ENCODE peak calls at places on chromosome 11, in eight cellular contexts. F, M, U, K, G, L, A and P are unnamed samples.

GRCh38 chr11:130390071-130390758 is 38.2 kb downstream of the ADAMTS8 start:
- DNase-seq in F (peak), M (no peak), U (peak), K (peak), G (no peak), L (no peak), A (no peak), P (no peak)

GRCh38 chr11:56906683-56907148 is 82.0 kb upstream of the OR5AK2 start:
- DNase-seq in F (no peak), M (no peak), U (no peak), K (no peak), G (no peak), L (no peak), A (no peak), P (no peak)

GRCh38 chr11:119100246-119100959 is 1.2 kb downstream of the DPAGT1 start:
- DNase-seq in F (no peak), M (no peak), U (peak), K (peak), G (no peak), L (no peak), A (no peak), P (no peak)

GRCh38 chr11:73334244-73335203 is 26.4 kb downstream of the ARHGEF17 start:
- DNase-seq in F (peak), M (peak), U (peak), K (peak), G (peak), L (peak), A (no peak), P (no peak)

GRCh38 chr11:48109046-48109666 is 107.5 kb upstream of the OR4B1 start:
- DNase-seq in F (no peak), M (no peak), U (no peak), K (peak), G (no peak), L (peak), A (peak), P (no peak)

GRCh38 chr11:69598147-69598546 is 42.8 kb upstream of the CCND1 start:
- DNase-seq in F (no peak), M (no peak), U (no peak), K (no peak), G (no peak), L (no peak), A (no peak), P (no peak)

GRCh38 chr11:70854891-70855556 is 397.4 kb downstream of the SHANK2 start:
- DNase-seq in F (peak), M (no peak), U (no peak), K (no peak), G (no peak), L (no peak), A (no peak), P (no peak)

GRCh38 chr11:126375726-126376125 is 20.2 kb downstream of the ST3GAL4 start:
- DNase-seq in F (no peak), M (no peak), U (no peak), K (peak), G (no peak), L (no peak), A (no peak), P (no peak)

GRCh38 chr11:119094816-119095065 is 6.9 kb downstream of the DPAGT1 start:
- DNase-seq in F (peak), M (peak), U (peak), K (peak), G (peak), L (peak), A (peak), P (no peak)

GRCh38 chr11:46397526-46397925 is 6.0 kb upstream of the CHRM4 start:
- DNase-seq in F (no peak), M (no peak), U (no peak), K (no peak), G (no peak), L (no peak), A (no peak), P (no peak)

GRCh38 chr11:82818399-82819043 is 81.7 kb downstream of the PRCP start:
- DNase-seq in F (no peak), M (no peak), U (peak), K (no peak), G (no peak), L (no peak), A (no peak), P (no peak)

GRCh38 chr11:42251984-42252383 is 792.5 kb upstream of the LRRC4C start:
- DNase-seq in F (no peak), M (no peak), U (no peak), K (no peak), G (no peak), L (no peak), A (no peak), P (no peak)

GRCh38 chr11:69819541-69820070 is 390 bp upstream of the FGF3 start:
- DNase-seq in F (no peak), M (no peak), U (no peak), K (no peak), G (no peak), L (no peak), A (no peak), P (no peak)

GRCh38 chr11:33040127-33040861 is 922 bp downstream of the TCP11L1 start:
- DNase-seq in F (no peak), M (no peak), U (peak), K (no peak), G (no peak), L (peak), A (no peak), P (peak)

GRCh38 chr11:35343033-35343598 is 76.2 kb downstream of the SLC1A2 start:
- DNase-seq in F (no peak), M (no peak), U (no peak), K (no peak), G (no peak), L (peak), A (no peak), P (peak)

GRCh38 chr11:121352301-121352891 is 59.8 kb downstream of the SC5D start:
- DNase-seq in F (no peak), M (no peak), U (no peak), K (no peak), G (peak), L (no peak), A (no peak), P (no peak)

GRCh38 chr11:101576536-101576935 is 7.3 kb downstream of the TRPC6 start:
- DNase-seq in F (no peak), M (no peak), U (no peak), K (no peak), G (no peak), L (no peak), A (no peak), P (no peak)

GRCh38 chr11:110710520-110711381 is 1.5 kb downstream of the ARHGAP20 start:
- DNase-seq in F (peak), M (peak), U (peak), K (peak), G (peak), L (peak), A (no peak), P (no peak)

GRCh38 chr11:119845756-119846155 is 116.8 kb upstream of the NECTIN1 start:
- DNase-seq in F (no peak), M (no peak), U (no peak), K (no peak), G (no peak), L (no peak), A (no peak), P (no peak)

GRCh38 chr11:62801071-62801470 is 4.2 kb downstream of the NXF1 start:
- DNase-seq in F (no peak), M (no peak), U (no peak), K (no peak), G (no peak), L (no peak), A (no peak), P (no peak)

GRCh38 chr11:62805991-62806441 is 776 bp upstream of the NXF1 start:
- DNase-seq in F (no peak), M (no peak), U (no peak), K (peak), G (no peak), L (peak), A (no peak), P (peak)

GRCh38 chr11:62804310-62805043 is 763 bp downstream of the NXF1 start:
- DNase-seq in F (no peak), M (no peak), U (peak), K (peak), G (no peak), L (peak), A (no peak), P (no peak)

GRCh38 chr11:62806611-62807121 is 1.4 kb upstream of the NXF1 start:
- DNase-seq in F (peak), M (no peak), U (peak), K (peak), G (peak), L (no peak), A (no peak), P (no peak)

GRCh38 chr11:62805044-62805892 is at the start of gene NXF1:
- DNase-seq in F (peak), M (peak), U (peak), K (peak), G (peak), L (peak), A (peak), P (peak)
- TF ChIP-seq CTCF in F (no peak), M (no peak), U (peak), K (peak), G (peak), L (no peak), A (peak), P (peak)

DNA sequence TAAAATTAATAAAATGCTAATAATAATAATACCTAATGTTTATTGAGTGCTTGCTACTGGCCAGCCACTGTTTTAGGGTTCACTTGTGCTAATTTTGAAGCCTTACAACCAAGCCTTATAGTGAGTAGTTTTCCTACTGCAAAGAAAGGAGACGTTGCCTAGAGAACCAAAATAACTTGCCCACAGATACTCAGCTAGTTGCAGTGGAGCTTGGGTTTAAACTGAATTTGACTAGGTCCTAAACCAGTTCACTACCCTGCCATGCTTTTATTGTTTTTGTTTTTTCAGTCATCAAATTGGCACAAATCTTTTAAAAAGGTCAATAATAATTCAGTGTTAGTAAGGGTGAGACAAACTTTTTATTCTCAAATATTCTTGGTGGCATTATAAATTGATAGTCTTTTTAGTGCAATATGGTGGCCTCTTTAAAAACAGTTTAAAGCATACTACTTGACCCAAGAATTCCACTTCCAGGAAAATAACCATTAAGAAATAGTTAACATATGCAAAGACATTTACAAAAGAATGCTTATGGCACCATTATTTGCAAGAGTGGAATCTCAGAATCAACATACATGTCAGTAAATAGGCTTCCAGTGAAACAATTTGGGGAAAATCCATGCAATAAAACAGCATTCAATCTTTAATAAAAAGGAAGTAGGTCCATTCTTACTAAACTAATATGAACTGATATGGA is 90.2 kb downstream of the OPCML start:
- DNase-seq in F (no peak), M (no peak), U (no peak), K (no peak), G (no peak), L (no peak), A (no peak), P (no peak)
- TF ChIP-seq CTCF in F (no peak), M (no peak), U (no peak), K (no peak), G (no peak), L (no peak), A (no peak), P (no peak)

DNA sequence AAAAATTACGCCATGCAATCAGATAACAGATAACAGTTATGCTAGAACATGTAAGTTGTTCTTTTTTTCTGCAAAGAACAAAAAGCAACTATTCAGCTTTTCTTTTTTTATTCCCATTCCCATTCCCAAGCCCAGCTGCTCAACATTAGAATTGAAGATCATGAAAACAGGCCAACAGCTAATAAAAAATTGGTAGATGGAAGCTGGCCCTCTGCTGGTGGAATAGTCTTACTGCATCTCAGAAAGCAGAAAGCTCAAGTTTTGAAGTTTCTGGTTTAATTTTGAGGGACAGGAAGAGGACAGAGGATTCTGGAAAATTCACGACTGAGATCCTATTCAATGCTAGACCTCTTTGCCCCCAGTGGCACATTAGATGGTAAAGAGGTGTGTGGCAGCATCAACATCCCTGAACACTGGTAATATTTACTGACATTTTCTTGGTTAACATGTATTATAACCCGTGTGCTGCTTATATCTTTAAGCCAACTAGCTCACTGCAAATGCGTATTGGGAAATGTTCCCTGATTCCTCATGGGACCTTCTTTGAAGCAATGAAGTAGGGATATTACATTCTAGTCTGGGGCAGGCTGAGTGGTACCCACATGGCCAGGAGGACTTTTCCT is 591.2 kb downstream of the OPCML start:
- DNase-seq in F (peak), M (peak), U (peak), K (peak), G (no peak), L (peak), A (no peak), P (peak)
- TF ChIP-seq CTCF in F (peak), M (peak), U (peak), K (peak), G (peak), L (peak), A (peak), P (peak)

GRCh38 chr11:116357769-116358544 is 414.8 kb downstream of the BUD13 start:
- DNase-seq in F (peak), M (peak), U (peak), K (no peak), G (no peak), L (no peak), A (no peak), P (peak)
- TF ChIP-seq CTCF in F (peak), M (peak), U (peak), K (no peak), G (no peak), L (peak), A (no peak), P (peak)

GRCh38 chr11:58289266-58289665 is 21.2 kb upstream of the OR10W1 start:
- DNase-seq in F (no peak), M (no peak), U (no peak), K (no peak), G (no peak), L (no peak), A (no peak), P (no peak)

GRCh38 chr11:58285483-58286040 is 17.5 kb upstream of the OR10W1 start:
- DNase-seq in F (no peak), M (no peak), U (no peak), K (no peak), G (no peak), L (no peak), A (no peak), P (peak)

GRCh38 chr11:58292017-58292416 is 24.0 kb upstream of the OR10W1 start:
- DNase-seq in F (no peak), M (no peak), U (no peak), K (no peak), G (no peak), L (no peak), A (no peak), P (no peak)

DNA sequence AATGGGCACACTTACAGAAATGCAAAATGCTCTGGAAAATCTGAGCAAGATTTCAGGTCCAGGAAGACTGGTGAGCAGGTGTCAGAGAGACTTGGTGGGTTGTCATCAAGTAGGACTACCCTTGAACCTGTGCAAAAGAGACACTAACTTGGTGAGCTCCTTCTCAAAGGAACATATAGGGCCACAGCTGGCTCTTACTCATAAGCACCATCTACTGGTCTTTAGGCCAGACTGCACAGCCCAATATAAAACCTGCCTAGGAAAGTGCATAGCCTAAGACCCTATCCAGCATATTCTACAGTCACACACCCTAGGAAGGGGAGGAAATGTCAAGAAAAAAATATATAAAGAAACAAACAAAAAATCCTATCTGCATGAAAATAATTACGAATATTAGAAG is 18.2 kb upstream of the OR10W1 start:
- DNase-seq in F (peak), M (peak), U (peak), K (peak), G (no peak), L (peak), A (no peak), P (peak)
- TF ChIP-seq CTCF in F (peak), M (no peak), U (peak), K (peak), G (no peak), L (peak), A (no peak), P (no peak)

DNA sequence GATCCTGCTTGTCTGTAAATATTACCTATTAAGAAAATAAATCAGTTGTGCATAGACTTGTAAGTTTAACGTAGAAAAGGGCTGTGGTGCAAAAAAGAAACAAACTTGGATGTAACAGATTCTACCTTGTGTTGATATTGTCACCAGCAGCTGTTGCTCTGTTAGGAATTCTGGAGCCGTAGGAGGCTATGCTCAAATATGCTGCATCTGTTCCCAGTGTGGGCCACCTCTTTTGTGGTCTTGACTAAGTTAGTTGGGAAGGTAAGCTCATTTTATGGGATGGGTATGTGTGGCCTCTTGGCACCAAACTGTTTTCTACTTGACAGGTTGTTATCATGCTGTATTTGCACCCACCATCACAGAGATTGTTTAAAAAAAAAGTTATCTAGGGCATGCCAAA is 29.4 kb upstream of the RAG2 start:
- DNase-seq in F (no peak), M (no peak), U (no peak), K (no peak), G (no peak), L (no peak), A (no peak), P (no peak)
- TF ChIP-seq CTCF in F (no peak), M (no peak), U (no peak), K (no peak), G (no peak), L (no peak), A (no peak), P (no peak)

GRCh38 chr11:95067042-95067827 is 516 bp downstream of the SRSF8 start:
- DNase-seq in F (peak), M (peak), U (peak), K (peak), G (peak), L (peak), A (peak), P (peak)
- TF ChIP-seq CTCF in F (peak), M (peak), U (peak), K (peak), G (peak), L (peak), A (peak), P (peak)

GRCh38 chr11:77557553-77557952 is 32.2 kb upstream of the AQP11 start:
- DNase-seq in F (peak), M (peak), U (no peak), K (peak), G (no peak), L (peak), A (no peak), P (peak)
- TF ChIP-seq CTCF in F (peak), M (no peak), U (no peak), K (peak), G (no peak), L (peak), A (no peak), P (no peak)